ENCODE peak calls at places on chromosomes 4 and X, in ten cellular contexts. G, R, J, K, A, L, B, S, H and O are unnamed samples.
A peak's percentile ranks its signal among the peaks of the same experiment; 100 is the strongest.

GRCh38 chr4:79367111-79367510 is 40.9 kb downstream of the GK2 start:
- DNase-seq in G (no peak), R (no peak), J (no peak), K (no peak), A (no peak), L (no peak), B (no peak), S (no peak), H (no peak), O (no peak)

GRCh38 chrX:104568304-104568915 is 2.4 kb downstream of the IL1RAPL2 start:
- DNase-seq in G (no peak), R (no peak), J (peak; percentile 27), K (no peak), A (no peak), L (no peak), B (no peak), S (no peak), H (no peak), O (no peak)

GRCh38 chr4:185395255-185395955 is at the start of gene LRP2BP:
- DNase-seq in G (no peak), R (no peak), J (no peak), K (no peak), A (no peak), L (no peak), B (no peak), S (no peak), H (peak; percentile 41), O (no peak)

GRCh38 chrX:119015407-119016242 is 41.2 kb downstream of the LONRF3 start:
- DNase-seq in G (no peak), R (no peak), J (no peak), K (peak; percentile 69), A (peak; percentile 17), L (no peak), B (peak; percentile 63), S (peak; percentile 51), H (peak; percentile 33), O (peak; percentile 85)

GRCh38 chr4:174244441-174244840 is 39.0 kb downstream of the FBXO8 start:
- DNase-seq in G (no peak), R (no peak), J (no peak), K (no peak), A (peak; percentile 9), L (no peak), B (no peak), S (no peak), H (peak; percentile 63), O (no peak)

GRCh38 chr4:139085141-139085540 is 69.6 kb downstream of the NOCT start:
- DNase-seq in G (no peak), R (no peak), J (no peak), K (no peak), A (peak; percentile 4), L (no peak), B (no peak), S (no peak), H (peak; percentile 4), O (no peak)

GRCh38 chr4:8238515-8239053 is 31.0 kb upstream of the HTRA3 start:
- DNase-seq in G (no peak), R (no peak), J (peak; percentile 83), K (no peak), A (no peak), L (no peak), B (no peak), S (no peak), H (no peak), O (peak; percentile 19)

GRCh38 chr4:24209891-24210290 is 320.0 kb upstream of the PPARGC1A start:
- DNase-seq in G (no peak), R (no peak), J (no peak), K (no peak), A (no peak), L (no peak), B (no peak), S (no peak), H (no peak), O (no peak)

GRCh38 chr4:40908702-40909362 is 159.1 kb downstream of the NSUN7 start:
- DNase-seq in G (peak; percentile 2), R (peak; percentile 14), J (peak; percentile 95), K (peak; percentile 55), A (peak; percentile 82), L (peak; percentile 78), B (peak; percentile 66), S (peak; percentile 63), H (peak; percentile 28), O (peak; percentile 91)

GRCh38 chr4:119000400-119000799 is 111.7 kb downstream of the SYNPO2 start:
- DNase-seq in G (no peak), R (no peak), J (no peak), K (no peak), A (no peak), L (no peak), B (no peak), S (no peak), H (no peak), O (no peak)

GRCh38 chr4:179007758-179008157 is 1565.5 kb upstream of the AGA start:
- DNase-seq in G (no peak), R (no peak), J (peak; percentile 55), K (no peak), A (no peak), L (no peak), B (no peak), S (no peak), H (no peak), O (no peak)

GRCh38 chrX:118396113-118396512 is 50.2 kb downstream of the WDR44 start:
- DNase-seq in G (no peak), R (no peak), J (no peak), K (no peak), A (no peak), L (no peak), B (no peak), S (no peak), H (no peak), O (no peak)

GRCh38 chr4:117479673-117480072 is 394.3 kb upstream of the TRAM1L1 start:
- DNase-seq in G (no peak), R (no peak), J (no peak), K (no peak), A (no peak), L (no peak), B (no peak), S (no peak), H (no peak), O (no peak)

GRCh38 chr4:163127621-163128020 is 39.1 kb downstream of the NAF1 start:
- DNase-seq in G (no peak), R (no peak), J (no peak), K (no peak), A (no peak), L (no peak), B (no peak), S (no peak), H (no peak), O (no peak)

GRCh38 chrX:150487369-150488094 is 80.9 kb upstream of the MTM1 start:
- DNase-seq in G (no peak), R (no peak), J (no peak), K (no peak), A (no peak), L (no peak), B (no peak), S (no peak), H (no peak), O (no peak)

GRCh38 chr4:2600878-2601277 is 64.4 kb downstream of the FAM193A start:
- DNase-seq in G (no peak), R (no peak), J (no peak), K (no peak), A (no peak), L (no peak), B (no peak), S (no peak), H (no peak), O (no peak)

GRCh38 chrX:15311119-15311518 is 4.3 kb downstream of the ASB11 start:
- DNase-seq in G (no peak), R (no peak), J (no peak), K (no peak), A (no peak), L (no peak), B (no peak), S (no peak), H (no peak), O (no peak)

GRCh38 chr4:3270141-3270611 is 21.2 kb downstream of the MSANTD1 start:
- DNase-seq in G (no peak), R (no peak), J (no peak), K (peak; percentile 84), A (no peak), L (peak; percentile 60), B (no peak), S (no peak), H (no peak), O (no peak)

GRCh38 chr4:109721033-109721432 is 8.8 kb downstream of the PLA2G12A start:
- DNase-seq in G (no peak), R (no peak), J (no peak), K (no peak), A (peak; percentile 15), L (no peak), B (no peak), S (no peak), H (no peak), O (peak; percentile 64)

GRCh38 chrX:105865709-105866108 is 43.4 kb downstream of the NRK start:
- DNase-seq in G (no peak), R (no peak), J (no peak), K (no peak), A (no peak), L (no peak), B (no peak), S (no peak), H (no peak), O (peak; percentile 38)

GRCh38 chr4:38781854-38782261 is 932 bp downstream of the TLR10 start:
- DNase-seq in G (no peak), R (no peak), J (no peak), K (no peak), A (no peak), L (no peak), B (no peak), S (peak; percentile 44), H (no peak), O (no peak)

GRCh38 chrX:40245411-40246140 is 147.8 kb upstream of the BCOR start:
- DNase-seq in G (no peak), R (no peak), J (no peak), K (peak; percentile 49), A (no peak), L (no peak), B (no peak), S (no peak), H (no peak), O (no peak)

GRCh38 chr4:185567828-185568442 is 32.6 kb upstream of the PDLIM3 start:
- DNase-seq in G (no peak), R (no peak), J (no peak), K (peak; percentile 81), A (peak; percentile 20), L (peak; percentile 79), B (no peak), S (no peak), H (no peak), O (peak; percentile 67)

GRCh38 chr4:183906736-183907651 is 1.9 kb downstream of the STOX2 start:
- DNase-seq in G (no peak), R (no peak), J (peak; percentile 74), K (peak; percentile 43), A (no peak), L (peak; percentile 74), B (no peak), S (peak; percentile 15), H (no peak), O (peak; percentile 19)

GRCh38 chr4:101201421-101201820 is 145.9 kb downstream of the PPP3CA start:
- DNase-seq in G (no peak), R (no peak), J (no peak), K (no peak), A (no peak), L (no peak), B (no peak), S (no peak), H (no peak), O (no peak)

GRCh38 chr4:9949573-9949972 is 71.7 kb downstream of the SLC2A9 start:
- DNase-seq in G (no peak), R (no peak), J (peak; percentile 8), K (no peak), A (no peak), L (no peak), B (no peak), S (no peak), H (no peak), O (no peak)

GRCh38 chrX:47316276-47317025 is 53.9 kb upstream of the ZNF157 start:
- DNase-seq in G (no peak), R (no peak), J (peak; percentile 90), K (peak; percentile 28), A (no peak), L (no peak), B (no peak), S (no peak), H (no peak), O (no peak)